ENCODE peak calls at places on chromosome 6, in ten cellular contexts. E is dermis microvascular lymphatic vessel endothelial cell; T is NCI-H1048; F is stimulated activated naive CD8-positive, alpha-beta T cell treated with anti-CD3 and anti-CD28 coated beads, Interleukin-15, Interleukin-2, amounts not matched to agents 100 U/mL and 50 U/mL, for 24 hours; Y is putamen; J is fibroblast of the conjunctiva; N is H1; R is progenitor cell of endocrine pancreas; L is epithelial cell of proximal tubule; S is G401. C is an unnamed sample.

GRCh38 chr6:150770631-150771030 is 94.9 kb upstream of the MTHFD1L start:
- DNase-seq in S (no peak), T (no peak), Y (no peak), N (no peak), R (no peak), E (no peak), J (peak), F (no peak), L (no peak), C (no peak)

GRCh38 chr6:136952714-136953260 is 30.7 kb downstream of the SLC35D3 start:
- DNase-seq in L (no peak), S (no peak), R (no peak), J (no peak), F (no peak), N (no peak), E (no peak), Y (no peak), T (no peak), C (no peak)

GRCh38 chr6:25601797-25602679 is 50.0 kb upstream of the SCGN start:
- DNase-seq in F (no peak), T (no peak), E (peak), J (peak), R (no peak), Y (peak), S (peak), L (peak), N (no peak), C (peak)

GRCh38 chr6:247353-247752 is 44.9 kb upstream of the DUSP22 start:
- DNase-seq in T (no peak), Y (no peak), L (no peak), N (no peak), S (no peak), E (no peak), J (no peak), F (no peak), R (no peak), C (no peak)

GRCh38 chr6:77962070-77962469 is 309.2 kb downstream of the MEI4 start:
- DNase-seq in N (no peak), E (no peak), L (no peak), T (no peak), R (no peak), Y (no peak), F (no peak), J (no peak), S (no peak), C (no peak)

GRCh38 chr6:136609878-136610706 is 59.9 kb upstream of the MAP7 start:
- DNase-seq in F (no peak), J (peak), R (no peak), T (no peak), L (peak), S (no peak), Y (no peak), N (no peak), E (peak), C (peak)

GRCh38 chr6:42007753-42008528 is 42.4 kb upstream of the TAF8 start:
- DNase-seq in F (peak), N (no peak), S (no peak), L (no peak), T (no peak), E (no peak), J (no peak), Y (no peak), R (no peak), C (no peak)

GRCh38 chr6:111711476-111711875 is 105.8 kb upstream of the TRAF3IP2 start:
- DNase-seq in S (peak), N (no peak), J (no peak), E (peak), L (no peak), T (no peak), F (no peak), R (no peak), Y (peak), C (no peak)

GRCh38 chr6:160221423-160221822 is 37.2 kb downstream of the SLC22A2 start:
- DNase-seq in L (no peak), E (no peak), N (no peak), R (no peak), F (no peak), S (peak), T (no peak), J (no peak), Y (no peak), C (no peak)

GRCh38 chr6:148055410-148055809 is 287.2 kb upstream of the SASH1 start:
- DNase-seq in T (no peak), N (no peak), F (no peak), S (no peak), Y (no peak), E (no peak), L (no peak), J (no peak), R (no peak), C (no peak)

C was measured in H54.